ENCODE peak calls at places on chromosomes 4 and X, in eight cellular contexts. U is adrenal gland; M is astrocyte; N is CD8-positive, alpha-beta memory T cell; H is psoas muscle; V is fibroblast of lung; P is foreskin keratinocyte; K is ovary. E is an unnamed sample.

GRCh38 chrX:31508338-31508737 is 436.5 kb upstream of the FTHL17 start:
- DNase-seq in N (no peak), H (no peak), V (peak), U (no peak), P (no peak), M (peak), K (no peak), E (no peak)

GRCh38 chr4:177191586-177191985 is 118.1 kb upstream of the NEIL3 start:
- DNase-seq in H (no peak), M (no peak), P (no peak), N (no peak), U (no peak), V (no peak), K (no peak), E (no peak)

GRCh38 chr4:132540797-132541196 is 608.3 kb upstream of the PCDH10 start:
- DNase-seq in K (no peak), U (no peak), N (no peak), H (no peak), M (no peak), V (no peak), P (no peak), E (no peak)

GRCh38 chrX:24672701-24673190 is 21.0 kb upstream of the POLA1 start:
- DNase-seq in M (no peak), U (no peak), P (no peak), V (no peak), K (no peak), H (no peak), N (no peak), E (no peak)

GRCh38 chr4:156672924-156673323 is 298.7 kb downstream of the PDGFC start:
- DNase-seq in M (peak), P (no peak), H (no peak), K (no peak), V (no peak), N (no peak), U (no peak), E (no peak)

GRCh38 chrX:120358687-120359086 is 3.2 kb upstream of the ATP1B4 start:
- DNase-seq in M (peak), H (no peak), U (no peak), K (no peak), N (no peak), P (peak), V (no peak), E (no peak)

GRCh38 chrX:107445146-107445545 is 4.3 kb upstream of the FRMPD3 start:
- DNase-seq in U (no peak), K (no peak), P (no peak), H (no peak), N (no peak), M (no peak), V (no peak), E (no peak)

GRCh38 chr4:163558539-163559044 is 64.1 kb downstream of the TMA16 start:
- DNase-seq in M (no peak), V (peak), K (no peak), H (no peak), U (no peak), P (no peak), N (no peak), E (peak)

GRCh38 chr4:125481334-125481733 is 166.6 kb downstream of the FAT4 start:
- DNase-seq in K (no peak), V (no peak), N (no peak), H (no peak), P (no peak), M (no peak), U (no peak), E (no peak)

GRCh38 chrX:97637289-97637688 is 753.6 kb downstream of the RPA4 start:
- DNase-seq in U (no peak), N (no peak), K (no peak), V (no peak), M (no peak), H (no peak), P (no peak), E (no peak)

GRCh38 chrX:150906694-150907093 is 8.2 kb upstream of the CD99L2 start:
- DNase-seq in P (no peak), U (no peak), K (no peak), M (no peak), H (no peak), V (no peak), N (no peak), E (no peak)

GRCh38 chr4:73451404-73451803 is 15.4 kb downstream of the AFP start:
- DNase-seq in N (no peak), U (no peak), V (peak), K (no peak), M (peak), H (no peak), P (no peak), E (no peak)

GRCh38 chr4:174522183-174523002 is at the start of gene HPGD:
- DNase-seq in P (no peak), V (no peak), K (no peak), H (peak), M (no peak), U (peak), N (peak), E (peak)

GRCh38 chr4:126627255-126627654 is 1005.5 kb upstream of the INTU start:
- DNase-seq in M (no peak), H (no peak), U (no peak), V (peak), N (no peak), P (no peak), K (no peak), E (no peak)

GRCh38 chr4:52718123-52718522 is 33.1 kb downstream of the ERVMER34-1 start:
- DNase-seq in P (no peak), V (peak), M (peak), N (no peak), H (no peak), K (no peak), U (peak), E (no peak)

GRCh38 chr4:52172166-52172565 is 121.1 kb downstream of the SPATA18 start:
- DNase-seq in M (no peak), N (no peak), U (no peak), H (no peak), P (no peak), V (peak), K (no peak), E (no peak)

GRCh38 chr4:119794681-119795080 is 166.1 kb upstream of the PDE5A start:
- DNase-seq in H (no peak), U (no peak), K (no peak), N (no peak), P (no peak), V (no peak), M (no peak), E (no peak)

GRCh38 chrX:74449322-74449936 is 28.1 kb downstream of the SLC16A2 start:
- DNase-seq in P (no peak), U (no peak), H (no peak), K (no peak), V (no peak), N (peak), M (no peak), E (no peak)

DNA sequence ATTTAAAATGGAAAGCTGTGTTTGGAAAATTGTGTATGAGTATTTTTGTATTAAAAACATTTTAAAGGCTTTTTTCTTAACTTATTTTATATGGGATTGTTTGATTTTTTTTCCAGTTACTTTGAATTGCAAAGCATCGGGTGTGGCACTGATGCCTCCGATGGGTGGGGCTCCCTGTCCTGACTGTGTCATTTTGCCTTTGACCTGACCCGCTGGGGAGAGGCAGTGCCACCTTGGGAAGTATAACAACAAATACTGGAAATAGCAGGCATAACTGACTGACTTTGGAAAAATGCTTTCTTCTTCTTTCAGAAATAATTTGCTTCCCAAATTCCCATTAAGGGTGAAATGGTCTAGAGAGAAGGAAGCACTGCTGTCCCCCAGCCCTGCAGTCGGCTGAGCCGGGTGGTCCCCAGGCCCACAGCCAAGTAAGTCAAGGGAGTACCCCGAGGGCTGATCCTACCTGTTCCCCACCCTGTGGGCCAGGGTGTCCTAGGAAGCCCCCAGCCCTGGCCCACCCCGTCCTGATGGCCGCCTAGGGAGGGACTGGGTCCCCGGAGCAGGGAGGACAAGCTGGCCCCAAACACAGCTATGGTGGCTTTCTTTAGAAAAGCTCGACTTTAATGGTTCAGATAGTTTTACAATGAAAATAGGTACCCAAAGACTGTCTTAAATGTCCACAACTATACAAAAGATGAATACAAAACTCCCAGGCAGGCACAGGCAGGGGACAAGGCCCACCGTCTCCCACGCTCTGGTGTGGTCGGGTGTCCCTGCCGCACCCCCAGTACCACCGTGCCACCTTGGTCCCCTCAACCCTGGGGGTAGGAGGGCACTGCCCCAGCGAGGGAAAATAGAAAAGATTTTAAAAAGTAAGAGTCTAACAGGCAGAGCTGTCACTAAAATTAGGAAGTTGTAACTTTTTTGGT is 26.4 kb downstream of the NELFA start:
- DNase-seq in M (no peak), K (no peak), P (no peak), N (no peak), U (no peak), H (no peak), V (no peak), E (no peak)
- H3K27ac ChIP-seq in M (no peak), K (no peak), P (no peak), N (no peak), U (no peak), H (no peak), V (no peak), E (no peak)

DNA sequence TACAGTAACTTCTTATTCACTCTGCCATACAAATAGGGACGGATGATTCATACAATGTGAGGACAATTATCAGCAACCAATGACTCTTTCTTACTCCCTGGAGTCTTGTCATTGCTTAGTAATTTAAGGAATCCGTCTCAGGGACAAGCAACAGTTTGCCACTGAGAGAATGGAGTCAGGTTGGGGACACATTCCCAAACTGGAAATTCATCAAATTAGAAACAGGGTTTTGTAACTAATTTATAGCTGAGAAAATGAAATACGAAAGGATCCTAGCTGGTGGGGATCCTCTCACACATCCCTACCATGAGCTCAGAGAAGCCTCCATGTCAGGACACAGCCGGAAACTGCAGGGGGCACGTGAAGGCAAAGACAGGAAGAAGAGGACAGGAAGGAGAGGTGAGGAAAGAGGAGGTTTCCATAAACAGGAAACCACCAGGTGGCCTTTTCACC is 50.4 kb upstream of the KDR start:
- DNase-seq in H (no peak), M (peak), K (no peak), N (no peak), V (peak), U (no peak), P (peak), E (no peak)
- H3K27ac ChIP-seq in H (no peak), M (peak), K (no peak), N (no peak), V (no peak), U (no peak), P (no peak), E (peak)

DNA sequence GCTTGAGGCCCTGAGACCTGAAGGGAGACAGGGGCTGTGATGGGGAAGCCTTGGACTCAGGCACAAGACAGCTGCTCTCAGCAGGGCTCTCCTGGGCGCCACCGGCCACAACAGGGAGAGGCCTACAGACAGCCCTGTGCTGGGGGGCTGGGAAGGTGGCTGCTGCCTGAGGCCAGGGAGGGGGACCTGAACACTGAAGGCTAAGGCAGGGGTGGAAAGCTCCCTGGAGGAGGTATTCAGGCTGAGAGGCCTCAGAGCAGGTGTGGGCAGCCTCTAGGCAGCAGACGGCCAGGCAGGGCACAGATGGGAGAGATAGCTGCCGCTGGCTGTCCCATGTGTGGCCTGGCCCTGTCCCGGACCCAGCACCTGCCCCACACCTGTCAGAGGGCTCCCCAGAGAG is 33.0 kb downstream of the TACC3 start:
- DNase-seq in P (no peak), V (no peak), H (no peak), N (no peak), K (no peak), U (no peak), M (no peak), E (no peak)
- H3K27ac ChIP-seq in P (no peak), V (no peak), H (no peak), N (no peak), K (no peak), U (no peak), M (no peak), E (no peak)

GRCh38 chr4:20370284-20370683 is 118.6 kb downstream of the SLIT2 start:
- DNase-seq in V (peak), M (peak), H (no peak), U (no peak), P (no peak), K (no peak), N (no peak), E (no peak)

GRCh38 chr4:20367446-20367845 is 115.7 kb downstream of the SLIT2 start:
- DNase-seq in K (no peak), V (peak), H (no peak), U (no peak), N (no peak), M (no peak), P (no peak), E (no peak)

GRCh38 chr4:20364969-20365368 is 113.3 kb downstream of the SLIT2 start:
- DNase-seq in M (no peak), V (no peak), K (no peak), H (no peak), P (no peak), U (no peak), N (no peak), E (no peak)

DNA sequence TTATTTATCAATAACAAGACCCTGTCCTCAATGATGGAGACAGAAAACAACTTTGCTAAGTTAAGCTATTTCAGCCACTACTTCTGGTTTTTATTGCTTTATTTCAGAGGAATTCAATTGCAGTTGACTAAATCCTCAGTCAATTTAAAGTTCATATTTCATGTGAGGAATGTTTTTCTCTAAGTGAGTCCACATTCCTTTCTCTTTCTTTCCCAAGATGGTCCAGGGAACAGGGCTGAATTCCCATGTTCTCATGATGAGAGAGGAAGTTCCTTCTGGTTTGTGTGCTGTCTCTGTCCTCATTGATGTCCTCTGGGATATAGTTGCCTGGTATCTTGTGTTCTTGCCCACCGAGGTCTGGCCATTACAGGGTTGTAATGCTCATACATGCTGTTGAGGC is 117.2 kb downstream of the SLIT2 start:
- DNase-seq in P (no peak), K (no peak), U (no peak), M (peak), V (peak), N (no peak), H (no peak), E (no peak)
- H3K27ac ChIP-seq in P (no peak), K (no peak), U (no peak), M (no peak), V (no peak), N (no peak), H (no peak), E (no peak)